ENCODE peak calls at places on chromosome 1, in five cellular contexts. F, T, E, B and L are unnamed samples. For H3K36me3, the result is how much of the 10 kb centered on the place peaks cover.

GRCh38 chr1:155254714-155255242 is 505 bp downstream of the ENTREP3 start:
- DNase-seq in E (no peak), F (no peak), T (peak), B (peak), L (no peak)

GRCh38 chr1:43625063-43625780 is 24.7 kb upstream of the KDM4A start:
- DNase-seq in B (no peak), E (no peak), F (no peak), T (no peak), L (no peak)

GRCh38 chr1:29532285-29532684 is 296.0 kb downstream of the PTPRU start:
- DNase-seq in B (peak), T (no peak), F (no peak), E (no peak), L (no peak)

GRCh38 chr1:228913649-228914048 is 178.4 kb downstream of the RHOU start:
- DNase-seq in B (no peak), F (no peak), E (no peak), T (no peak), L (no peak)

GRCh38 chr1:233638513-233638912 is 24.6 kb downstream of the KCNK1 start:
- DNase-seq in B (no peak), E (no peak), F (no peak), T (no peak), L (no peak)

GRCh38 chr1:228236744-228237143 is 28.9 kb downstream of the OBSCN start:
- DNase-seq in F (peak), B (no peak), T (peak), E (no peak), L (no peak)

GRCh38 chr1:3018051-3018471 is 3.2 kb upstream of the ACTRT2 start:
- DNase-seq in F (no peak), T (peak), E (no peak), B (no peak), L (no peak)

GRCh38 chr1:151310986-151311385 is 16.2 kb downstream of the PI4KB start:
- DNase-seq in T (no peak), E (no peak), B (peak), F (peak), L (no peak)

GRCh38 chr1:35715568-35716002 is 3.1 kb downstream of the C1orf216 start:
- DNase-seq in B (peak), T (peak), F (peak), E (peak), L (peak)

GRCh38 chr1:54053745-54054437 is 483 bp downstream of the TCEANC2 start:
- DNase-seq in E (no peak), T (no peak), B (no peak), F (peak), L (no peak)

GRCh38 chr1:228087771-228088251 is 5.3 kb downstream of the ARF1 start:
- DNase-seq in B (no peak), E (no peak), T (no peak), F (peak), L (peak)

GRCh38 chr1:6101826-6102225 is 56.1 kb downstream of the KCNAB2 start:
- DNase-seq in F (no peak), B (no peak), T (peak), E (no peak), L (peak)

GRCh38 chr1:181161170-181161870 is 72.8 kb downstream of the IER5 start:
- DNase-seq in T (no peak), F (peak), B (no peak), E (no peak), L (no peak)

GRCh38 chr1:87392241-87393192 is 63.8 kb downstream of the LMO4 start:
- DNase-seq in F (peak), B (no peak), E (no peak), T (peak), L (no peak)

GRCh38 chr1:221740941-221741363 is 937 bp downstream of the DUSP10 start:
- DNase-seq in B (no peak), E (peak), T (peak), F (peak), L (peak)

GRCh38 chr1:91151702-91152101 is 129.9 kb upstream of the ZNF644 start:
- DNase-seq in B (no peak), T (no peak), E (no peak), F (no peak), L (no peak)

GRCh38 chr1:178262101-178262500 is 168.2 kb downstream of the RASAL2 start:
- DNase-seq in F (peak), T (no peak), B (no peak), E (no peak), L (no peak)

GRCh38 chr1:202713110-202713509 is 2.9 kb upstream of the SYT2 start:
- DNase-seq in F (no peak), T (no peak), E (no peak), B (no peak), L (no peak)

GRCh38 chr1:154191990-154192450 is at the start of gene TPM3:
- DNase-seq in E (no peak), F (no peak), T (no peak), B (no peak), L (no peak)

GRCh38 chr1:92473781-92474495 is 12.8 kb downstream of the GFI1 start:
- DNase-seq in F (no peak), B (no peak), T (no peak), E (no peak), L (no peak)

GRCh38 chr1:222064388-222065201 is 322.7 kb upstream of the DUSP10 start:
- DNase-seq in B (no peak), F (peak), T (no peak), E (no peak), L (no peak)

GRCh38 chr1:67339623-67340343 is 32.1 kb downstream of the IL12RB2 start:
- DNase-seq in E (no peak), F (peak), T (no peak), B (no peak), L (no peak)

GRCh38 chr1:186403632-186404031 is 28.0 kb downstream of the ODR4 start:
- DNase-seq in T (no peak), B (no peak), E (no peak), F (no peak), L (no peak)
- H3K36me3 ChIP-seq in T (half or more), B (under half), E (under half), F (under half), L (under half)

DNA sequence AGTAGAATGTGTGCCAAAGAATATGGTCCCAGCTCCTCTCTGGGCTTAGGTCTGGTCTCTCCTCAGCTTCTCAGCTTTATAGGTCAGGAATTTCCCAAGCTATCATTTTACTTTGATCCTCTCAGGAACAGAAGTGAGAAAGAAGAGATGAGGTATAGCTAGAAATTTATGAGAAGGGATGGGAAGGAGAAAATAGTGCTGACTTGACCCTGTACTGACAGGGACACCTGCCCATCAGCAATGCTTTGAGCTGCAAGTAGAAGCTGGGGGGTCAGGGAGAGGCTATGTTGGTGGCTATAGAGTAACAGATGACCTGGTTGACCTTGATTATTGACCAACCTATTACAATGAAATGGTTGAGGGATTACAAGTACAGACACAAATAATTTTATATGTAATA is 75.0 kb downstream of the XCL2 start:
- DNase-seq in B (no peak), E (no peak), T (no peak), F (no peak), L (no peak)
- TF ChIP-seq POLR2A in B (no peak), E (no peak), T (no peak), F (no peak), L (no peak)

GRCh38 chr1:10353693-10354092 is 45.2 kb upstream of the PGD start:
- DNase-seq in B (no peak), E (no peak), T (no peak), F (no peak), L (no peak)
- H3K4me3 ChIP-seq in B (no peak), E (no peak), T (no peak), F (no peak), L (no peak)

DNA sequence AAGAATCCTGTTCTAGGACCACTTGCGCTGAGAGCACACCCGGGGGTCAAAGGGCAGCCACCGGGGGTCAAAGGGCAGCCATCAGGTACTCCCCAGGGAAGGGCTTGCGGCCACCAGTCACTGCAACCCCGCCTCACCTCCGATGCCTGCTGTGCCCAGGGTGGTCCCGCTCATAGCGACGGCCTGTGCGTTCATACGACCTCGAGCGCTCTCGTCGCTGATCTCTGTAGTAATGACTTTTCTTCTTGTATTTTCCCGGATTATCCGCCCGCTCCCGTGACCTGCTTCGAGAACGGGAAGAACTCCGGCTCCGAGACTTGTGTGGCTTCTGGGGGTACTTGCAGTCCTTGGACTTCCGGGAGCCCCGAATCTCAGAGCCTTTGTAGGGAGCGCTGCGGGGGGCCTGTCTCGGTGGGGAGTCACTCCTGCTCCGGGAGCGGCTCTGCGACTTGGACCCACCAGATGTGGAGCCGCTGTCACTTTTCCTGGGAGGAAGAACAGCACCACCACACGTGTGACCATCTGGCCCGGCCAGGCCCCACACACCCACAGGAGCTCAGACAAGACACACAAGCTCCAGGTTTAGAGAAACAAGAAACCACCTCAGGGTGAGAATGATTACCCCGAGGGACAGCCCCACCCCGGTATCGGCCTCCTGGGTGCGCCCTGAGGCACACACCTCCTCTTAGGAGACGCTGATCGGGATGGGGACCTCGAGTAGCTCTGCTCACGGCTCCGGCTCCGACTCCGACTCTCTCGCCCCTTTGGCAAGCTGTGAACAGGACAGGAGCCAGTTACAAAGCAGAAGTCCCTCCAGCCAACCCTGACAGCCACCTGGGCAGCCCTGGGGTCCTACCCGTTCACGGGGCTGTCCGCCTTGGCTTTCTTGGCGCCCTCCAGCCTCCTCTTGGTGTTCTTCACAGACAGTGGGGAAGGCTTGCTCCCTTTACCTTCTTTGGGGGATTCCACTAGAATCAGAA is 11.7 kb downstream of the CCNL2 start:
- DNase-seq in E (no peak), B (no peak), F (no peak), T (no peak), L (no peak)
- H3K36me3 ChIP-seq in E (half or more), B (under half), F (half or more), T (half or more), L (half or more)